ENCODE peak calls at places on chromosomes 13 and 19, in four cellular contexts. G, M, A and T are unnamed samples.

GRCh38 chr13:73138276-73138950 is 79.6 kb downstream of the KLF5 start:
- DNase-seq in G (peak), M (no peak), A (no peak), T (peak)

GRCh38 chr19:12834976-12835757 is 788 bp upstream of the RTBDN start:
- DNase-seq in A (no peak), M (peak), G (no peak), T (peak)

GRCh38 chr13:20159646-20160345 is 1.1 kb downstream of the GJA3 start:
- DNase-seq in A (no peak), M (no peak), G (no peak), T (no peak)

GRCh38 chr19:16197188-16197621 is 506 bp upstream of the AP1M1 start:
- DNase-seq in A (no peak), M (no peak), G (peak), T (no peak)

GRCh38 chr19:43505941-43506340 is 1.4 kb upstream of the PHLDB3 start:
- DNase-seq in M (peak), G (no peak), A (no peak), T (no peak)

GRCh38 chr13:34816118-34816517 is 126.0 kb upstream of the NBEA start:
- DNase-seq in G (no peak), A (no peak), M (no peak), T (no peak)

GRCh38 chr19:19257137-19257536 is 16.0 kb downstream of the TM6SF2 start:
- DNase-seq in M (peak), A (no peak), G (no peak), T (no peak)

GRCh38 chr13:53048880-53049279 is 20.3 kb downstream of the OLFM4 start:
- DNase-seq in M (no peak), A (no peak), G (no peak), T (no peak)

GRCh38 chr13:97798836-97799235 is 154.6 kb upstream of the IPO5 start:
- DNase-seq in G (no peak), M (no peak), A (no peak), T (no peak)

GRCh38 chr19:50324331-50324730 is 4.8 kb downstream of the KCNC3 start:
- DNase-seq in M (no peak), A (no peak), G (no peak), T (no peak)

GRCh38 chr19:49823472-49823871 is 5.4 kb downstream of the MED25 start:
- DNase-seq in G (no peak), A (no peak), M (no peak), T (no peak)

GRCh38 chr13:33763021-33763420 is 54.9 kb upstream of the RFC3 start:
- DNase-seq in A (no peak), M (no peak), G (no peak), T (no peak)

GRCh38 chr19:19909654-19910053 is 8.9 kb downstream of the ZNF93 start:
- DNase-seq in A (no peak), G (no peak), M (no peak), T (no peak)

GRCh38 chr19:6088677-6089063 is 21.6 kb downstream of the RFX2 start:
- DNase-seq in G (no peak), M (peak), A (no peak), T (no peak)

GRCh38 chr19:10952809-10953208 is 8.0 kb upstream of the SMARCA4 start:
- DNase-seq in M (no peak), G (no peak), A (no peak), T (no peak)

GRCh38 chr19:33292595-33293254 is 9.6 kb downstream of the CEBPA start:
- DNase-seq in M (no peak), G (no peak), A (no peak), T (peak)

GRCh38 chr13:77184455-77184854 is 142.4 kb downstream of the MYCBP2 start:
- DNase-seq in A (peak), G (no peak), M (no peak), T (no peak)

GRCh38 chr13:23579886-23580706 is 9.9 kb downstream of the TNFRSF19 start:
- DNase-seq in M (no peak), G (no peak), A (no peak), T (no peak)

GRCh38 chr19:7337380-7338194 is 11.2 kb upstream of the ARHGEF18 start:
- DNase-seq in M (no peak), A (peak), G (no peak), T (no peak)

GRCh38 chr19:3576696-3577443 is 4.1 kb downstream of the HMG20B start:
- DNase-seq in G (no peak), M (peak), A (no peak), T (no peak)
- TF ChIP-seq SP1 in G (no peak), M (no peak), A (no peak), T (no peak)

GRCh38 chr13:112651306-112651705 is 38.5 kb upstream of the ATP11A start:
- DNase-seq in A (no peak), M (no peak), G (no peak), T (no peak)

GRCh38 chr13:112648966-112649690 is 40.7 kb upstream of the ATP11A start:
- DNase-seq in M (peak), A (no peak), G (no peak), T (no peak)

GRCh38 chr13:112645327-112645914 is 44.4 kb upstream of the ATP11A start:
- DNase-seq in M (no peak), G (no peak), A (no peak), T (no peak)

GRCh38 chr13:112647256-112647655 is 42.6 kb upstream of the ATP11A start:
- DNase-seq in G (no peak), A (no peak), M (no peak), T (no peak)

GRCh38 chr13:112648101-112648500 is 41.7 kb upstream of the ATP11A start:
- DNase-seq in A (no peak), G (no peak), M (no peak), T (no peak)
- TF ChIP-seq BHLHE40 in A (no peak), G (no peak), M (no peak), T (no peak)

GRCh38 chr13:99313941-99314340 is 6.7 kb upstream of the GPR183 start:
- DNase-seq in A (no peak), M (no peak), G (no peak), T (no peak)
- TF ChIP-seq SP1 in A (no peak), M (no peak), G (no peak), T (no peak)

DNA sequence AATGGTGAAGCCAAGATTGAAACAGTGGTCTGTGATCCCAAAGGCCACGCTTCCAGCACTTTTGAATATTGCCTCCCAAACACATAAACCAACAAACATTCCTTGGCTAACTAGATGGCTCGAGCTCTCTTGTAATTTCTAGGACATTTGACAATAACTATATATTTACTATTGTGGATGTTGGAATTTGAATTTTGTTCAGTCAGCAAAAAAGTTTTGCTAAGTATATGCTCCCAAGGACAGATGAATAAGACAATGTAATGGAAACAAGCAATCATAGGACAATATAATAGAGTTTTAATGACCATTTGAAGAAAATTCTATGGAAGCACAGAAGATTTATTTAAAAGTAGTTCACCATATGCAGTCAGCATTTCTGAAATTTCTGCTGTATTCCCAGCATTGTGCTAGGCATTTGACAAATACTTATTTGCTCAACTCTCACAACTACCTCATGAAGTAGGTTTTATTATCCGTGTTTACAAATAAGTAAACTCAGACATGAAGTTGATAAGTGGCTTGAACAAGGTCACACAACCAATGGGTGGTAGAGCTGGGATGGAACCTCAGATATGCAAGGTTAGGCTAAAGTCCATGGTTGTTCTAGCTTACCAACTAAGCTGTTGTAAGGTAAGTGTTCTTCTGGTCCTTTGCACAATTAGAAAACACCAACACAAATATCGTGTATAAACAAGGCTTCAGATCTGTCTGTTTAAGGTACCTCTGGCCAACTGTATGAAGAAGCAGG is 205.1 kb downstream of the NUFIP1 start:
- DNase-seq in M (no peak), G (peak), A (no peak), T (no peak)
- TF ChIP-seq BHLHE40 in M (no peak), G (no peak), A (no peak), T (no peak)